ENCODE peak calls at places on chromosomes 12 and 14, in six cellular contexts. F is hepatocyte, N is HepG2, Q is BE2C, H is DND-41, X is pancreas. R is an unnamed sample. For H3K4me1, H3K27me3 and H3K36me3, the result is how much of the 10 kb centered on the place peaks cover.

GRCh38 chr14:42299692-42300091 is 693.0 kb downstream of the LRFN5 start:
- DNase-seq in F (no peak), H (no peak), N (no peak), Q (no peak), X (no peak), R (no peak)

GRCh38 chr12:84172823-84173424 is 739.7 kb downstream of the SLC6A15 start:
- DNase-seq in F (no peak), N (no peak), Q (no peak), H (no peak), X (no peak), R (no peak)

GRCh38 chr12:69254046-69254445 is 14.7 kb downstream of the CPSF6 start:
- DNase-seq in N (peak), Q (no peak), H (no peak), X (no peak), F (peak), R (peak)

GRCh38 chr14:26984318-26985177 is 386.7 kb upstream of the NOVA1 start:
- DNase-seq in F (peak), H (peak), X (peak), Q (peak), N (peak), R (no peak)

GRCh38 chr12:123602651-123603195 is 824 bp downstream of the DDX55 start:
- DNase-seq in F (peak), X (no peak), N (no peak), H (peak), Q (no peak), R (no peak)

GRCh38 chr12:27807063-27807703 is 27.1 kb upstream of the MANSC4 start:
- DNase-seq in F (no peak), X (no peak), H (no peak), N (no peak), Q (no peak), R (no peak)

GRCh38 chr12:63802012-63802608 is 22.4 kb downstream of the RXYLT1 start:
- DNase-seq in H (no peak), N (no peak), F (peak), X (no peak), Q (no peak), R (no peak)

GRCh38 chr12:82757611-82758010 is 70.9 kb downstream of the TMTC2 start:
- DNase-seq in Q (no peak), H (no peak), F (no peak), X (no peak), N (no peak), R (no peak)

GRCh38 chr14:23559010-23559920 is 3.2 kb downstream of the THTPA start:
- DNase-seq in X (peak), F (peak), Q (peak), H (peak), N (peak), R (peak)

GRCh38 chr12:117020536-117021220 is 78.5 kb downstream of the TESC start:
- DNase-seq in X (no peak), H (no peak), F (no peak), N (no peak), Q (no peak), R (no peak)

GRCh38 chr14:71541271-71541670 is 391.0 kb upstream of the RGS6 start:
- DNase-seq in H (no peak), N (no peak), X (no peak), Q (no peak), F (no peak), R (no peak)

GRCh38 chr12:44286336-44286735 is 450.5 kb downstream of the TMEM117 start:
- DNase-seq in Q (no peak), F (no peak), X (no peak), H (no peak), N (no peak), R (no peak)

GRCh38 chr12:19129486-19130223 is at the start of gene PLEKHA5:
- DNase-seq in Q (peak), F (peak), X (peak), N (peak), H (peak), R (peak)

GRCh38 chr14:68692916-68693771 is 99.7 kb downstream of the ZFP36L1 start:
- DNase-seq in X (no peak), H (no peak), F (no peak), Q (no peak), N (no peak), R (no peak)

GRCh38 chr12:24997970-24998582 is 49.2 kb upstream of the BCAT1 start:
- DNase-seq in Q (no peak), F (no peak), H (no peak), X (no peak), N (no peak), R (no peak)

GRCh38 chr14:96254696-96255095 is 1.3 kb upstream of the BDKRB1 start:
- DNase-seq in N (no peak), H (no peak), F (no peak), X (no peak), Q (no peak), R (no peak)

GRCh38 chr12:51721281-51721940 is 127.1 kb downstream of the FIGNL2 start:
- DNase-seq in H (no peak), N (no peak), X (no peak), Q (peak), F (peak), R (peak)

GRCh38 chr12:106248849-106249371 is 1.1 kb upstream of the CKAP4 start:
- DNase-seq in F (no peak), X (no peak), Q (no peak), H (no peak), N (no peak), R (peak)

GRCh38 chr12:100544165-100544564 is 29.3 kb upstream of the GAS2L3 start:
- DNase-seq in F (no peak), N (no peak), X (no peak), Q (no peak), H (no peak), R (no peak)

GRCh38 chr14:98408024-98408555 is 863.9 kb downstream of the BCL11B start:
- DNase-seq in F (no peak), Q (no peak), N (no peak), H (no peak), X (no peak), R (no peak)

GRCh38 chr12:50949801-50950302 is 2.5 kb upstream of the HIGD1C start:
- DNase-seq in X (no peak), N (no peak), H (no peak), F (no peak), Q (no peak), R (no peak)

GRCh38 chr12:111757361-111758119 is 9.2 kb upstream of the ALDH2 start:
- DNase-seq in H (peak), N (no peak), Q (no peak), X (peak), F (no peak), R (no peak)

GRCh38 chr14:37150414-37150813 is 22.0 kb downstream of the SLC25A21 start:
- DNase-seq in H (no peak), Q (no peak), N (peak), X (no peak), F (peak), R (no peak)

GRCh38 chr12:109840349-109841073 is 7.3 kb upstream of the TRPV4 start:
- DNase-seq in X (no peak), N (peak), F (no peak), H (no peak), Q (no peak), R (no peak)

GRCh38 chr14:69046468-69046867 is 67.4 kb upstream of the ACTN1 start:
- DNase-seq in H (no peak), F (peak), X (no peak), Q (peak), N (no peak), R (no peak)

GRCh38 chr12:96466939-96467751 is 22.2 kb upstream of the CFAP54 start:
- DNase-seq in F (no peak), Q (no peak), N (no peak), X (no peak), H (no peak), R (no peak)

GRCh38 chr14:45253754-45254300 is 825 bp upstream of the MIS18BP1 start:
- DNase-seq in F (no peak), X (no peak), H (no peak), Q (no peak), N (no peak), R (peak)

GRCh38 chr14:58899317-58899713 is 261.6 kb downstream of the DACT1 start:
- DNase-seq in N (no peak), Q (no peak), F (no peak), H (no peak), X (no peak), R (no peak)

DNA sequence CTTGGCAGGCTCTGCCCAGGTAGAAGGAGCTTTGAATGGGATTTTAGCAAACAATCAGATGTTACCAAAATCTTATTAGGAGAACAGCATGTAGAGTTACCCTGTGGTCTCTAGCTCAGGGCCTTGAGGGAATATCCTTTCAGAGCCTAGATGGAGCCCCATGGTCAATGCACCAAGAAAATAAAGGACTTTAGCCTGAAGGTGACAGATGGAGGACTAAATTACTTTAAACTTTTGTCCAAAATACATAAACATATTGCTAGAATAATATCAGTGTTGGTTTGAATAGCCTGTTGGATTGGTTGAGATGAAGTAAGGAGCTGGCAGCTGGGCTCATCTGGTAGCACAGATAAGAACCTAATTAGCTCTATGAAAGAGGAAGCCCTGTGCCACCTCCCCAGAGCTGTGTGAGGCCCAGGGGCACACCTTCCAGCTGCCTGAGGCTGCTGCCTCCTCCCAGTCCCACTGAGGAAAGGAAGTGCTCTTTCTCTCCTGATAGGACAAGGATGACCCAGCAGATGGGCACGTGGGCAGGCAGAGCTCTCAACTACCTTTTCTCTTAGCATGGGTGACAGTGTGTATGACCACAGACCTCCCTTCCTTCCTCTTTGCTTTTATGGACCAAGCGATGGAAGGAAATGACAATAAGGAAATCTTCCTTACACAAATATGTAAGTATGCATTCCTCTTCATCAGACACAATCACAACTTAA is 127.4 kb upstream of the AMIGO2 start:
- DNase-seq in N (no peak), H (peak), Q (no peak), X (no peak), F (no peak), R (peak)
- H3K4me1 ChIP-seq in N (under half), H (under half), Q (under half), X (under half), F (under half), R (half or more)

GRCh38 chr14:67515386-67516079 is 17.6 kb upstream of the PLEKHH1 start:
- DNase-seq in H (peak), X (peak), Q (peak), F (no peak), N (no peak), R (peak)
- H3K27me3 ChIP-seq in H (half or more), X (under half), Q (under half), F (under half), N (half or more), R (under half)

DNA sequence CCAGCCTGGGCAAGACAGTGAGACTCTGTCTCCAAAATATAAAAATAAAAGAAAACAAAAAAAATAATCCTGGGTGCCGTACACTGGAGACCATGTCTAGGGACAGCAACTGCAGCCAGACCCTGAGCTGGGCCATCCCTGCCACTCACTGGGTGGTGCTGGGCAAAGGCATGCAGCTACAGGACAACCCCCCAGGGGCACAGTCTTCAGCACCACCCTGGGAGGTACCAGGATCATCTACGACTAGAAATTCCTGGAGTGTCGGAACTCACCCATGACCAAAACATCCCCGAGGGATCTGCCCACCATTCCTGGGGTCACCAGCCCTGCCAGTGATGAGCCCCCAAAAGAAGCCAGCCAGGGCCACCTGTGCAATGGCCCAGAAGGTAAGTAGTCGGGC is 35.7 kb upstream of the SUPT16H start:
- DNase-seq in Q (no peak), X (no peak), N (no peak), H (no peak), F (no peak), R (no peak)
- H3K36me3 ChIP-seq in Q (half or more), X (under half), N (under half), H (half or more), F (under half), R (half or more)

DNA sequence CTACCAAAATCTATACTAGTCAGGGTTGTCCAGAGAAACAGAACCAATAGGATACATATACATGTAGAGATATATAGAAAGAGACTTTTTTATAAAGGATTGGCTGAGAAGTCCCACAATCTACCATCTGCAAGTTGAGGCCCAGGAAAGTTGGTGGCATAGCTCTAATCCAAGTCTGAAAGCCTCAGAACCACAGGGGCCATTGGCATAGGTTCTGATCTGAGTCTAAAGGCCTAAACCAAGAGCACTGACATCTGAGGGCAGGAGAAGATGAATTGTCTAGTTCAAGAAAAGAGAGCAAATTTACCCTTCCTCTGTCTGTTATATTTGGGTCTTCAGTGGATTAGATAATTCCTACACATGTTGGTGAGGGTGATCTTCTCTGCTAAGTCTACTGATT is 433.1 kb downstream of the ADAMTS20 start:
- DNase-seq in H (no peak), Q (no peak), X (no peak), N (no peak), F (no peak), R (no peak)
- H3K4me1 ChIP-seq in H (under half), Q (under half), X (under half), N (under half), F (under half), R (under half)

GRCh38 chr12:113766880-113767878 is 198.9 kb downstream of the RBM19 start:
- DNase-seq in X (no peak), H (no peak), Q (no peak), F (peak), N (peak), R (no peak)
- H3K27me3 ChIP-seq in X (under half), H (under half), Q (under half), F (under half), N (under half), R (under half)

DNA sequence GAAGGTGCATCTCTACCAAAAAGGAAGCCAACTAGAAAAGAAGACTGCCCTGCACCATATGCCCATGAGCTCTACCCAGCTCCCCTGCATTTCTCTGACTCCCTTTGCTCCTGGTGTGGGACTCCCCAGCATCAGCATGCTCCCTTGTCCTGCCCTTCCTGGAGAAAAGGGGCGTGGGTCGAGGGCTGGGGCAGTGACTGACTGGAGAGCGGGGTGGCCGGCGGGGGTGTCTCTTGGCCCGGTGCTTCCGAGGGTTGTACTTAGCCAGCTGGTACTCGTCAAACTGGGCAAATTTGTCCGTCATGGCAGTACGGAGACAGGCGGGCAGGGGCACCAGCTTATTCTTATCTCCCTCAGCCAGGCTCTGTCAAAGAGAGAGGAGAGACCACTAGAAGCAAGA is 9.8 kb downstream of the TEP1 start:
- DNase-seq in X (no peak), N (no peak), Q (no peak), F (no peak), H (no peak), R (no peak)
- H3K36me3 ChIP-seq in X (under half), N (under half), Q (under half), F (under half), H (half or more), R (half or more)

GRCh38 chr14:94397279-94397898 is 9.0 kb upstream of the SERPINA1 start:
- DNase-seq in X (no peak), H (no peak), Q (no peak), F (no peak), N (no peak), R (no peak)
- H3K4me1 ChIP-seq in X (under half), H (under half), Q (under half), F (under half), N (half or more), R (under half)

GRCh38 chr12:3132636-3133409 is 55.6 kb downstream of the TSPAN9 start:
- DNase-seq in F (peak), X (no peak), N (no peak), Q (peak), H (no peak), R (no peak)

GRCh38 chr12:3134526-3135135 is 57.5 kb downstream of the TSPAN9 start:
- DNase-seq in F (no peak), H (no peak), Q (no peak), X (no peak), N (no peak), R (no peak)

GRCh38 chr12:3134126-3134525 is 56.9 kb downstream of the TSPAN9 start:
- DNase-seq in N (no peak), X (no peak), Q (no peak), F (no peak), H (no peak), R (no peak)

GRCh38 chr12:3131129-3131528 is 54.0 kb downstream of the TSPAN9 start:
- DNase-seq in X (no peak), H (no peak), N (no peak), Q (no peak), F (no peak), R (no peak)

DNA sequence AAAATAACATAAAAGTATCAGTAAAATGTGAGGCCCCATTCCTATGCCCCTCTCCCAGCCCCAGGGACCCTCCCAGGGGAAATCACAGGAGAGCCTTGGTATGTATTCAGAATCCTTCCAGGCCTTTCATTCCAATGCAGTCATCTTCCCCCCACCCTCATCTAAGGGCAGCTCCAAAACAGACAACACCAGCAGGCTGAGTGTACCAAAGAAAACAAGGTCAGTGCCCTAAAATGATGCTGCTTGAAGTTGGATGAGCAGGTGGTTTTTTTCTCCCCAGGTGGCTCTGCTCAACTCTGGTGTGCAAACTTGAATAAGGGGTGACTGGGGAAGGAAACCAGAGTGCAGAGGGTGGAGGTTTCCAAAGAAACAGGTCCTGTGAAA is 56.2 kb downstream of the TSPAN9 start:
- DNase-seq in Q (no peak), X (no peak), N (no peak), H (no peak), F (no peak), R (no peak)
- H3K27me3 ChIP-seq in Q (under half), X (under half), N (under half), H (under half), F (under half), R (under half)